ENCODE peak calls at places on chromosomes 3 and 15, in ten cellular contexts. Z is CD4-positive, alpha-beta memory T cell; G is heart left ventricle; N is right cardiac atrium; X is A549; R is GM12878; U is left lung; D is heart right ventricle; B is spleen; P is tibial artery. F is an unnamed sample.

GRCh38 chr15:74179983-74180688 is 6.6 kb downstream of the ISLR start:
- DNase-seq in G (peak), P (no peak), B (peak), Z (no peak), D (peak), N (peak), X (no peak), R (no peak), U (peak), F (peak)

GRCh38 chr3:177569823-177570657 is 372.8 kb upstream of the TBL1XR1 start:
- DNase-seq in X (no peak), R (no peak), D (no peak), U (no peak), G (no peak), N (no peak), P (no peak), Z (no peak), B (no peak), F (no peak)

GRCh38 chr3:134328147-134328591 is 46.1 kb downstream of the AMOTL2 start:
- DNase-seq in P (no peak), R (no peak), X (no peak), U (no peak), B (no peak), Z (no peak), G (no peak), N (no peak), D (no peak), F (peak)

GRCh38 chr15:90873998-90874605 is 5.7 kb downstream of the FURIN start:
- DNase-seq in R (no peak), P (no peak), G (no peak), U (peak), N (no peak), Z (no peak), X (no peak), B (peak), D (no peak), F (peak)

GRCh38 chr3:146465713-146466465 is 3.5 kb downstream of the PLSCR2 start:
- DNase-seq in G (no peak), X (no peak), B (peak), Z (no peak), P (no peak), R (no peak), U (no peak), N (no peak), D (no peak), F (no peak)

GRCh38 chr3:4855676-4856075 is 123.6 kb upstream of the BHLHE40 start:
- DNase-seq in D (no peak), R (no peak), X (no peak), N (no peak), G (no peak), B (no peak), Z (no peak), P (no peak), U (no peak), F (no peak)

GRCh38 chr3:55169608-55170010 is 241.8 kb upstream of the LRTM1 start:
- DNase-seq in B (no peak), X (no peak), G (no peak), R (no peak), P (no peak), Z (no peak), D (no peak), U (no peak), N (no peak), F (no peak)

GRCh38 chr3:4641863-4642262 is 148.7 kb downstream of the ITPR1 start:
- DNase-seq in R (no peak), G (no peak), D (no peak), U (no peak), X (no peak), N (no peak), P (no peak), Z (no peak), B (no peak), F (no peak)

GRCh38 chr15:31488437-31489204 is 162.0 kb downstream of the KLF13 start:
- DNase-seq in R (peak), X (peak), P (peak), G (peak), B (peak), U (no peak), Z (peak), N (peak), D (peak), F (peak)

GRCh38 chr3:122587572-122587971 is 10.1 kb downstream of the PARP15 start:
- DNase-seq in G (no peak), D (no peak), R (no peak), X (no peak), U (no peak), N (no peak), P (no peak), Z (no peak), B (no peak), F (no peak)

GRCh38 chr15:78006567-78007205 is 70.8 kb downstream of the TBC1D2B start:
- DNase-seq in P (no peak), X (no peak), N (peak), Z (no peak), D (peak), U (no peak), B (no peak), G (peak), R (no peak), F (no peak)

DNA sequence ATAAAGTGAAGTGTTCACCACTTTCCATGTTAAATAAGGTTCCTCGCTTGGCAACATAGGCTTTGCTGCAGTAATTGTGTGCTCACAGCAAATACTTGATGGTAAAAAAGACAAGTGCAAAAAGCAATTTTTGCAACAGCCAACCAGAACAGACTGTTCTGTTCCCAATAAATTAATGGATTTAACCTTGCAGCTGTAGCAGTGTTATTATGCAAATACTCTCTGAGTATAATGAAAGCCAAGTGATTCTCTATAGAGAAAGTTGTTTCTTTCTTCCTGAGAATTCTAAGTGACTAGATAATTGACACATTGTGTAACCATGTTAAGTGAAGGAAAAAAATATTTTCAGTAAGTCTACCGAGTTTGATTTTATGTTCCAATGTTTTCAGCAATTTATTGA is 183.7 kb upstream of the NAALADL2 start:
- DNase-seq in N (no peak), B (no peak), R (no peak), Z (no peak), G (no peak), X (no peak), U (no peak), D (no peak), P (no peak), F (no peak)
- H3K27ac ChIP-seq in N (no peak), B (no peak), R (no peak), Z (no peak), G (no peak), X (no peak), U (no peak), D (no peak), P (no peak), F (no peak)

DNA sequence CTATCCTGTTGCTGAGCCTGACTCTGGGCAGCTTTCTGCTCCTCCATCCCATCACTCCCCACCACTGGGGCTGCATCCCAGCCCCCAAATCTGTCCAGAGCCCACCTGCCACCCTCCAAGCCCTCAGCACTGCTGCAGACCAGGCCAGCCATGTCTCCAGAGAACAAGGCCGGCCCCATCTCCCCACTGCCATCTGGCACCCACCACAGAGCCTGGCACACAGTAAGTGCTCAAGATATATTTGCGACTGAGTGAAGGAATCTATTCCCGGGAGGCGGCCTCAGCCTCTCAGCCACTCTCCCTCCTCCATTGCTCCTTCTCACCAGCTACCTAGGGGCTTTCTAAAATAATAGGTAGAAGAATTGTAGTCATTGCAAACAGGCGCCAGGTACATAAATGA is 4.8 kb downstream of the PLXND1 start:
- DNase-seq in P (no peak), R (no peak), D (no peak), U (no peak), G (no peak), Z (no peak), N (no peak), B (no peak), X (no peak), F (no peak)
- H3K27ac ChIP-seq in P (peak), R (no peak), D (peak), U (peak), G (peak), Z (no peak), N (peak), B (no peak), X (no peak), F (no peak)

DNA sequence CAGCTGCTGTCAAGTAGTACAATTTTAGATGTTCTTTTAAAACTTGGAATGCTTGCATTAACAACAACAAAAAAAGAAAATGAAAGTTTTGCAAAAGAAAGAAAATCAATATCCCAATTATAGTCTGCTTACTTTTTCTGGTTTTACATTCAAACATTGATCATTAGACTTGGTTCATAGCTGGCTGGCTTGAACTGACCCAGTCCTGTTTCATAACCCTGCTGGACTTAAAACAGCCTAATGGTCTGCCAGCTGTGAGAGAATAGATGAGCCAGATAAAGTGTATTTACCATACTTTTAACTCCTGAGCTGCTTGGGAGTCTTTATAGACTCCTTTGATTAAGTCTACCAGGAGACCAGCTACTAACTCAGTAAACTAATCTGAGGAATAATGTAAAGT is 59.2 kb downstream of the PIAS1 start:
- DNase-seq in G (no peak), N (no peak), U (no peak), R (no peak), D (no peak), X (no peak), P (no peak), B (no peak), Z (no peak), F (no peak)
- H3K27ac ChIP-seq in G (no peak), N (no peak), U (no peak), R (peak), D (no peak), X (no peak), P (peak), B (no peak), Z (no peak), F (no peak)

GRCh38 chr3:39125837-39126500 is 18.5 kb downstream of the TTC21A start:
- DNase-seq in P (no peak), R (no peak), B (peak), Z (no peak), D (no peak), G (no peak), X (no peak), U (no peak), N (no peak), F (no peak)

GRCh38 chr3:39127907-39128303 is 20.4 kb downstream of the TTC21A start:
- DNase-seq in X (no peak), R (no peak), Z (no peak), D (no peak), B (no peak), P (no peak), U (no peak), G (no peak), N (no peak), F (no peak)

GRCh38 chr3:39124876-39125836 is 17.7 kb downstream of the TTC21A start:
- DNase-seq in G (peak), R (no peak), X (no peak), D (no peak), P (no peak), U (no peak), N (no peak), B (peak), Z (no peak), F (peak)

GRCh38 chr3:39127296-39127906 is 19.9 kb downstream of the TTC21A start:
- DNase-seq in G (peak), R (no peak), D (no peak), X (no peak), N (no peak), Z (no peak), P (no peak), U (no peak), B (peak), F (no peak)

GRCh38 chr3:39126532-39127071 is 19.1 kb downstream of the TTC21A start:
- DNase-seq in X (no peak), N (peak), P (no peak), D (no peak), R (no peak), Z (no peak), B (peak), G (peak), U (no peak), F (no peak)
- H3K27ac ChIP-seq in X (no peak), N (no peak), P (no peak), D (no peak), R (no peak), Z (no peak), B (no peak), G (no peak), U (no peak), F (peak)

DNA sequence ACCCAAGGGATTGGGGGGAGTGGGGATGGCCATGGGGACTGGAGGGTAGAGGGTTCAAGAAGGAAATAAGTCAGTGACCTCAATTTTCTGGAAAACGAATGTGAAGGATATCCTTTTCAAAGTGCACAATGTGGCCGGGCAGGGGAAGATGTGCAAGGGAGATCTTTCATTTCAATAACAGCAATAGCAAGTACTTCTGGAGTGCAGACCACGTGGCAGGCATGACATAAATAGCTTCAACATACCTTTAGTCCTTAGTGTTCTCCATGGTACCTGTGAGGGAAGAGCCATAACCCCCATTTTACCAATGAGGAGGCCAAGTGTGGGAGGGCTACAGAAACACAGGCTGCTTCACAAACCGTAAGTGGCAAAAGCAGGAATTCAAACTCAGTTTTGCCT is 138.7 kb downstream of the FOXP1 start:
- DNase-seq in U (no peak), R (no peak), D (no peak), B (no peak), X (no peak), P (no peak), G (no peak), Z (no peak), N (no peak), F (no peak)
- H3K27ac ChIP-seq in U (peak), R (peak), D (peak), B (peak), X (no peak), P (no peak), G (peak), Z (peak), N (peak), F (peak)

DNA sequence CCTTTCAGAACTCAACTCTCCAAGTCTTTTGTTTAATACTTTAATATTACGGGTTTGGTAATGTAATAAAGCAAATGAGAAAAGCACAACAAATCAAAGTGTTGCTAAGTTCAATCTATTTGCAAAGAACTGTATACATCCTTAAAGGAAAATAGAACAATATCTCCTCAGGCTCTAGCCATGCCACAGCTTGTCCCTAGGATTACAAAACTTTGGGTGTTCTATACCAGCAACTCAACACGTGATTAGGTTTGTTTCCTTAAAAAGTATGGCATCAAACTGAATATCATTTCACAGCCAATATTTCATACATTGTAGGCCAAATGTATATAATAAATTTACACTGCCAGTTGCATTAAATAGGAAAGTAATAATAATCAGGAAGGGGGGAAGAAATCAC is 418.6 kb upstream of the MDFIC2 start:
- DNase-seq in N (no peak), Z (no peak), X (no peak), R (no peak), G (no peak), D (no peak), U (no peak), B (no peak), P (no peak), F (no peak)
- H3K27ac ChIP-seq in N (no peak), Z (no peak), X (no peak), R (no peak), G (no peak), D (no peak), U (no peak), B (no peak), P (no peak), F (no peak)

GRCh38 chr3:171347017-171347979 is 112.9 kb downstream of the TNIK start:
- DNase-seq in P (no peak), U (no peak), Z (no peak), R (peak), B (no peak), N (no peak), X (no peak), D (no peak), G (no peak), F (no peak)

GRCh38 chr3:171350364-171350763 is 109.8 kb downstream of the TNIK start:
- DNase-seq in G (no peak), N (no peak), R (no peak), P (no peak), Z (no peak), U (no peak), D (no peak), B (no peak), X (no peak), F (no peak)

GRCh38 chr3:171348121-171348520 is 112.1 kb downstream of the TNIK start:
- DNase-seq in Z (no peak), N (no peak), D (no peak), R (no peak), B (no peak), G (no peak), P (no peak), X (no peak), U (no peak), F (no peak)

GRCh38 chr3:171351676-171352075 is 108.5 kb downstream of the TNIK start:
- DNase-seq in P (no peak), D (no peak), B (no peak), U (no peak), N (no peak), R (no peak), G (no peak), Z (no peak), X (no peak), F (peak)

GRCh38 chr3:171349392-171349791 is 110.8 kb downstream of the TNIK start:
- DNase-seq in U (no peak), P (no peak), X (no peak), G (no peak), B (no peak), N (no peak), R (no peak), Z (no peak), D (no peak), F (no peak)
- H3K27ac ChIP-seq in U (no peak), P (no peak), X (no peak), G (no peak), B (no peak), N (no peak), R (peak), Z (no peak), D (no peak), F (peak)